ENCODE peak calls at places on chromosomes 2 and 18, in ten cellular contexts. K is RKO; P is NCI-H1105 treated with DMSO at 0.1 percent for 48 hours; R is GM12891; D is HT-29; A is endodermal cell; X is NCI-H1694; B is COR-L47; O is activated CD4-positive, alpha-beta T cell treated with anti-CD3 and anti-CD28 coated beads, Interleukin-2, amount 10 ng/mL, durations not matched to agents 7 days and 5 days; I is stimulated activated CD4-positive, alpha-beta T cell treated with anti-CD3 and anti-CD28 coated beads, TNF-alpha, amount 100 ng/mL, for 4 hours. C is an unnamed sample.
A peak's percentile ranks its signal among the peaks of the same experiment; 100 is the strongest.

GRCh38 chr2:197209742-197210408 is 100.7 kb downstream of the ANKRD44 start:
- DNase-seq in R (no peak), A (peak; percentile 41), X (no peak), K (no peak), D (no peak), I (no peak), P (no peak), B (no peak), O (peak; percentile 49), C (peak; percentile 80)

GRCh38 chr18:22639026-22639463 is 221.3 kb upstream of the CTAGE1 start:
- DNase-seq in X (no peak), K (peak; percentile 7), R (no peak), P (no peak), I (no peak), O (no peak), D (no peak), A (no peak), B (no peak), C (no peak)

GRCh38 chr2:113305146-113305545 is 26.4 kb upstream of the PAX8 start:
- DNase-seq in D (no peak), O (no peak), X (no peak), P (no peak), R (no peak), B (no peak), K (no peak), I (no peak), A (no peak), C (no peak)

GRCh38 chr2:167942495-167943081 is 304.8 kb downstream of the STK39 start:
- DNase-seq in B (no peak), D (no peak), A (no peak), R (no peak), I (no peak), P (no peak), K (no peak), X (no peak), O (no peak), C (no peak)

GRCh38 chr2:64793701-64794100 is 140.0 kb upstream of the SERTAD2 start:
- DNase-seq in O (no peak), A (no peak), P (no peak), R (no peak), D (no peak), I (no peak), K (peak; percentile 15), X (no peak), B (no peak), C (no peak)

GRCh38 chr2:68612765-68613519 is 30.4 kb upstream of the PROKR1 start:
- DNase-seq in I (no peak), R (no peak), P (no peak), O (no peak), K (no peak), X (no peak), D (no peak), B (no peak), A (no peak), C (no peak)

GRCh38 chr2:66555511-66556324 is 120.8 kb downstream of the MEIS1 start:
- DNase-seq in A (no peak), B (peak; percentile 23), I (no peak), D (no peak), O (no peak), P (peak; percentile 63), K (no peak), R (no peak), X (no peak), C (no peak)

GRCh38 chr2:10361220-10361588 is 58.5 kb downstream of the HPCAL1 start:
- DNase-seq in I (no peak), B (no peak), R (no peak), O (no peak), K (no peak), D (no peak), A (no peak), X (peak; percentile 64), P (peak; percentile 9), C (peak; percentile 83)

GRCh38 chr2:203949228-203949627 is 12.7 kb downstream of the ICOS start:
- DNase-seq in A (no peak), X (no peak), O (peak; percentile 31), D (no peak), R (no peak), P (no peak), B (no peak), I (no peak), K (peak; percentile 9), C (no peak)

GRCh38 chr2:207046642-207047213 is 107.4 kb downstream of the CPO start:
- DNase-seq in A (peak; percentile 46), X (no peak), D (no peak), O (peak; percentile 54), B (peak; percentile 55), I (peak; percentile 3), R (no peak), K (no peak), P (no peak), C (no peak)

GRCh38 chr2:143284087-143284675 is 155.0 kb downstream of the ARHGAP15 start:
- DNase-seq in O (peak; percentile 39), I (peak; percentile 5), R (no peak), B (no peak), A (peak; percentile 57), X (no peak), D (peak; percentile 49), P (no peak), K (peak; percentile 61), C (no peak)

GRCh38 chr2:11539317-11540147 is 5.7 kb downstream of the GREB1 start:
- DNase-seq in D (no peak), X (peak; percentile 24), I (no peak), O (no peak), B (peak; percentile 90), A (peak; percentile 83), R (no peak), P (peak; percentile 52), K (no peak), C (no peak)

GRCh38 chr2:67776276-67776675 is 286.5 kb downstream of the C1D start:
- DNase-seq in I (no peak), B (no peak), X (no peak), O (no peak), R (no peak), D (no peak), A (no peak), P (no peak), K (no peak), C (no peak)

GRCh38 chr2:46737577-46737976 is 178.0 kb downstream of the MCFD2 start:
- DNase-seq in A (no peak), P (no peak), K (no peak), I (no peak), X (no peak), B (peak; percentile 31), R (no peak), D (peak; percentile 63), O (no peak), C (no peak)

GRCh38 chr2:165293439-165294420 is 54.5 kb downstream of the SCN2A start:
- DNase-seq in O (peak; percentile 82), D (peak; percentile 90), A (peak; percentile 68), R (peak; percentile 20), K (peak; percentile 88), B (peak; percentile 93), I (peak; percentile 5), X (peak; percentile 97), P (peak; percentile 90), C (peak; percentile 67)

C was measured in islet precursor cell.